ENCODE peak calls at places on chromosomes 4 and X, in nine cellular contexts. M is fibroblast of mammary gland, G is B cell, Z is neural crest cell, E is NB4, I is ovary, R is A549, B is RWPE1, N is heart right ventricle. H is an unnamed sample.

GRCh38 chrX:28586891-28587635 is at the start of gene IL1RAPL1:
- DNase-seq in M (peak; percentile 31), G (no peak), Z (peak; percentile 35), E (peak; percentile 1), I (peak; percentile 18), R (peak; percentile 23), B (peak; percentile 18), N (no peak), H (no peak)

GRCh38 chr4:52640808-52641595 is 18.1 kb downstream of the USP46 start:
- DNase-seq in M (no peak), G (no peak), Z (no peak), E (no peak), I (no peak), R (no peak), B (peak; percentile 36), N (no peak), H (no peak)

GRCh38 chr4:90689739-90690138 is 562.5 kb downstream of the CCSER1 start:
- DNase-seq in M (no peak), G (no peak), Z (no peak), E (no peak), I (no peak), R (no peak), B (peak; percentile 32), N (no peak), H (no peak)

GRCh38 chr4:145709843-145710242 is 29.9 kb downstream of the C4orf51 start:
- DNase-seq in M (peak; percentile 69), G (no peak), Z (no peak), E (no peak), I (no peak), R (no peak), B (peak; percentile 74), N (no peak), H (no peak)

GRCh38 chrX:132395059-132395458 is 93.8 kb downstream of the MBNL3 start:
- DNase-seq in M (no peak), G (no peak), Z (no peak), E (no peak), I (no peak), R (no peak), B (no peak), N (no peak), H (no peak)

GRCh38 chr4:124937993-124938392 is 225.5 kb upstream of the ANKRD50 start:
- DNase-seq in M (no peak), G (no peak), Z (no peak), E (no peak), I (no peak), R (no peak), B (no peak), N (no peak), H (no peak)

GRCh38 chr4:52051213-52051614 is at the start of gene SPATA18:
- DNase-seq in M (peak; percentile 10), G (peak; percentile 77), Z (peak; percentile 1), E (no peak), I (peak; percentile 19), R (peak; percentile 2), B (peak; percentile 32), N (peak; percentile 38), H (no peak)

GRCh38 chr4:94126669-94127068 is 81.0 kb upstream of the SMARCAD1 start:
- DNase-seq in M (no peak), G (no peak), Z (no peak), E (peak; percentile 12), I (no peak), R (peak; percentile 7), B (no peak), N (no peak), H (no peak)

GRCh38 chrX:23694606-23695005 is 27.3 kb downstream of the PRDX4 start:
- DNase-seq in M (peak; percentile 62), G (peak; percentile 60), Z (peak; percentile 39), E (peak; percentile 64), I (peak; percentile 67), R (peak; percentile 77), B (peak; percentile 44), N (no peak), H (peak; percentile 8)

GRCh38 chrX:1661048-1661921 is 46.4 kb downstream of the ASMT start:
- DNase-seq in M (no peak), G (peak; percentile 88), Z (no peak), E (peak; percentile 89), I (no peak), R (peak; percentile 56), B (peak; percentile 5), N (no peak), H (peak; percentile 100)

DNA sequence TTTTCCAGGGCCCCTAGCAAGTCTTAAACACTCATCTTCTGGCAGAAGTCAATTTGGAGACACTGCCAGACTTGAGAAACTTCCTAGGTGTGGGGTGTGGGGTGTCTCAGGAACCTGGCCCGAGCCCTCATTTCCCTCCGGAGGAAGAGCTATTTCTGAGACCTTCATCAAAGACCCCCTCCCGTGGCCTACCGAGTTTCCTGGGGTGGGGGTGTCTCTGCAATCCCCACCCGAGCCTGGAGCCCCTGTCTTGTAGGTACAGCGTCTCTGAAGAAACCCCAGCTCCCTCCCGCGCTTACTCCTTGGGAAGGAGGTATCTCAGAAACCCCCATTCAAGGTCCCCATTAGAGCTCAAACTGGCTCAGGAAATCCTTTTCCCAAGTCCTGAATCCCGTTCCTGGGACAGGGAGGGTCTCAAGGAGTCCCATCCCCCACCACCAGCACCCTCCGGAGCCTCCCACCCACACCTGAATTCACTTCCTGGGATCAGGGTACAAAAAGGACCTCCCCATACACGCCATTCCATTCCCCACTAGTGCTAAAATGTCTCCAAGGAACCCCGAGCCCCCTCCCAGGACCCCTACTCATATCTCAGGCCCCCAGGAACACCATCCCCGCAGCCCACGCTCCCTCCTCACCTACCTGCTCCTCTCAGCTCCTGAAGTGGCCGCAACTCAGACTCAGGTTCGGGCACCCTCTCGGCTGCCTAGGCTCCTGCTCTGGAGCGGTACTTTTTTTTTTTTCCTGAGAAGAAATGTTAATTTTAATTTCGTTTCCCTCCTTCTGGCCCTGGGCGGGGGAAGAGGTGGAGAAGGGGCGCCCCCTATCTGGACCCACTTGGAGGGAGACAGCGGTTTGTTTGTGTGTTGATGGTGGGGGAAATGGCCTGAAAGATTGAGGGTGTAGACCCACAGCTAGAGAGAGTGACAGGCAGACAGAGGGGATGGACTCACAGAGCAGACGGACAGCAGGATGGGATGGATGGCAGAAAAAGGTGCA is 1.1 kb downstream of the SLC38A5 start:
- DNase-seq in M (no peak), G (peak; percentile 52), Z (no peak), E (peak; percentile 76), I (peak; percentile 36), R (no peak), B (no peak), N (no peak), H (no peak)
- TF ChIP-seq CTCF in M (no peak), G (peak; percentile 15), Z (no peak), E (peak; percentile 55), I (no peak), R (no peak), B (no peak), N (no peak), H (peak; percentile 36)

GRCh38 chr4:73311428-73311827 is 52.8 kb upstream of the ANKRD17 start:
- DNase-seq in M (peak; percentile 71), G (no peak), Z (no peak), E (peak; percentile 13), I (no peak), R (peak; percentile 34), B (peak; percentile 7), N (no peak), H (no peak)
- TF ChIP-seq CTCF in M (peak; percentile 43), G (peak; percentile 42), Z (peak; percentile 70), E (no peak), I (no peak), R (peak; percentile 47), B (peak; percentile 55), N (no peak), H (no peak)

GRCh38 chr4:45663495-45664148 is 460.2 kb downstream of the GABRG1 start:
- DNase-seq in M (no peak), G (no peak), Z (no peak), E (no peak), I (no peak), R (no peak), B (no peak), N (no peak), H (no peak)
- TF ChIP-seq CTCF in M (no peak), G (no peak), Z (no peak), E (no peak), I (no peak), R (no peak), B (no peak), N (no peak), H (no peak)

GRCh38 chrX:110442631-110443030 is 84.0 kb downstream of the RTL9 start:
- DNase-seq in M (peak; percentile 36), G (no peak), Z (no peak), E (peak; percentile 45), I (no peak), R (peak; percentile 64), B (peak; percentile 41), N (no peak), H (no peak)
- TF ChIP-seq CTCF in M (peak; percentile 39), G (no peak), Z (peak; percentile 50), E (peak; percentile 45), I (no peak), R (no peak), B (no peak), N (no peak), H (peak; percentile 47)

GRCh38 chr4:154045086-154045485 is 256.2 kb upstream of the SFRP2 start:
- DNase-seq in M (peak; percentile 40), G (no peak), Z (no peak), E (no peak), I (no peak), R (no peak), B (no peak), N (no peak), H (no peak)

GRCh38 chr4:154044118-154044517 is 255.2 kb upstream of the SFRP2 start:
- DNase-seq in M (peak; percentile 85), G (no peak), Z (no peak), E (no peak), I (no peak), R (no peak), B (peak; percentile 16), N (no peak), H (no peak)

DNA sequence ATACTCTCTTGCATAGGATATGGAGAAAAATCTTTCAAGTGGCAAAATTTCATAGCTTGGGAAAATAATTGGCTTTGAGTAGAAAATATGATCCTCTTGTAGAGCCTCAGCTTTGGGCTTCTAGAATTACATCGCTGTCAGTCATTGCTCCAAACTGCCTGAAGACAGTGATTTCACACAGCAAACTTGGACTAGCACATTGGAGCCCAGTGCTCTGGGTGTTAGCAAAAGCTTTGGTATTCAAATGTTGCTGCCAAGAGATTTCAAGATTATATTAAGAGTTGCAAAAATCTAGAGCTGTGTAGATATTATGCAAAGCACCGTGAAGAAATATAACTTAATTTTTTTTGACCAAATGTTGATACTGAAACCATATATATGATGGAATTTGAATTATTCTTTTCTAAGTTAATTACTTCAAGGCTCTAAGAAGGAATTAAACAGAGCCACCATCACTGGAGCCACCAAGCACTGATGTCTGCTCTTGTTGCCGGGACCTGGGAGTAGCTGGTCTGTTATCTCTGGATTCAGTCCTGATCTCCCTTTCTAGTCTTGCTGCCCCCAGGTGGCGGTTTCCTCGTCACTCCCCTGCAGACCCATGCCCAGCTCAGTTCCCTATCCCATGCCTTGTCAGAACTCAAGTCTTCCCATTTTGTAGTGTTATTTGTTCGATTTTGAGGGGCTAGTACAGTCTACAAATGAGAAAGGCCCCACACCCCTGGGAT is 260.7 kb upstream of the SFRP2 start:
- DNase-seq in M (peak; percentile 82), G (no peak), Z (peak; percentile 22), E (peak; percentile 27), I (no peak), R (peak; percentile 6), B (no peak), N (no peak), H (no peak)
- TF ChIP-seq CTCF in M (peak; percentile 17), G (no peak), Z (peak; percentile 27), E (peak; percentile 47), I (no peak), R (no peak), B (no peak), N (no peak), H (peak; percentile 4)

H was measured in GM12864.